ENCODE peak calls at places on chromosomes 12 and 14, in nine cellular contexts. G, Z, E, R, F, T, V, J and O are unnamed samples.
A peak's percentile ranks its signal among the peaks of the same experiment; 100 is the strongest.

GRCh38 chr12:3315201-3315661 is 175.8 kb upstream of the PRMT8 start:
- DNase-seq in G (no peak), E (no peak), J (peak; percentile 80), Z (no peak), V (peak; percentile 43), F (no peak), R (peak; percentile 95), T (no peak), O (peak; percentile 79)

GRCh38 chr12:58566599-58566998 is 353.7 kb downstream of the LRIG3 start:
- DNase-seq in G (no peak), F (peak; percentile 31), Z (no peak), R (no peak), V (no peak), T (no peak), E (no peak), J (peak; percentile 11), O (no peak)

GRCh38 chr12:14261096-14261495 is 104.4 kb upstream of the ATF7IP start:
- DNase-seq in J (no peak), R (no peak), G (no peak), F (no peak), Z (no peak), T (no peak), E (no peak), V (no peak), O (peak; percentile 26)

GRCh38 chr14:74255281-74255680 is 16.0 kb downstream of the VSX2 start:
- DNase-seq in E (no peak), J (no peak), G (no peak), Z (no peak), R (no peak), V (no peak), T (no peak), F (no peak), O (no peak)

GRCh38 chr12:87157791-87158190 is 871.4 kb downstream of the C12orf50 start:
- DNase-seq in G (no peak), E (no peak), F (peak; percentile 90), V (peak; percentile 96), R (no peak), Z (no peak), T (no peak), J (peak; percentile 99), O (no peak)

GRCh38 chr12:110658242-110658641 is 30.7 kb downstream of the HVCN1 start:
- DNase-seq in V (no peak), E (no peak), Z (no peak), J (no peak), R (no peak), G (no peak), F (no peak), T (no peak), O (no peak)

GRCh38 chr14:93778856-93779629 is 9.2 kb downstream of the PRIMA1 start:
- DNase-seq in T (no peak), V (no peak), G (no peak), Z (no peak), R (no peak), E (no peak), F (no peak), J (no peak), O (no peak)

GRCh38 chr12:130617219-130617618 is 98.9 kb downstream of the RIMBP2 start:
- DNase-seq in V (no peak), Z (no peak), E (no peak), T (no peak), J (no peak), G (no peak), F (no peak), R (no peak), O (no peak)

GRCh38 chr14:23387916-23388882 is 11.4 kb downstream of the CMTM5 start:
- DNase-seq in G (no peak), T (no peak), R (no peak), F (no peak), E (no peak), Z (no peak), J (no peak), V (no peak), O (no peak)

GRCh38 chr12:144650-145284 is 69.2 kb downstream of the SLC6A12 start:
- DNase-seq in F (no peak), V (no peak), R (no peak), E (no peak), Z (no peak), J (no peak), G (no peak), T (no peak), O (no peak)

GRCh38 chr14:106657460-106657859 is 1131.1 kb downstream of the TMEM121 start:
- DNase-seq in R (no peak), J (no peak), V (no peak), F (no peak), G (peak; percentile 17), T (no peak), Z (peak; percentile 52), E (no peak), O (no peak)

GRCh38 chr12:74337951-74338350 is 199.7 kb upstream of the ATXN7L3B start:
- DNase-seq in G (no peak), Z (no peak), V (peak; percentile 65), F (peak; percentile 28), J (peak; percentile 54), E (no peak), R (no peak), T (peak; percentile 15), O (no peak)

GRCh38 chr12:116358850-116359761 is 81.6 kb upstream of the MED13L start:
- DNase-seq in T (no peak), V (peak; percentile 98), J (peak; percentile 97), F (peak; percentile 99), R (no peak), E (peak; percentile 49), G (peak; percentile 75), Z (peak; percentile 74), O (peak; percentile 95)

GRCh38 chr14:103316723-103317122 is 17.3 kb upstream of the EIF5 start:
- DNase-seq in G (no peak), V (no peak), R (no peak), T (no peak), J (no peak), Z (no peak), E (no peak), F (no peak), O (no peak)

GRCh38 chr12:20588057-20588456 is 107.1 kb upstream of the SLCO1C1 start:
- DNase-seq in J (no peak), R (peak; percentile 13), V (no peak), F (peak; percentile 31), E (no peak), Z (no peak), G (no peak), T (no peak), O (no peak)

GRCh38 chr14:24365600-24366374 is 2.2 kb upstream of the NFATC4 start:
- DNase-seq in F (peak; percentile 96), R (peak; percentile 56), T (peak; percentile 62), G (peak; percentile 74), Z (peak; percentile 61), E (peak; percentile 43), J (peak; percentile 96), V (peak; percentile 97), O (peak; percentile 87)

GRCh38 chr12:68998036-68998435 is 65.1 kb upstream of the CPM start:
- DNase-seq in J (no peak), F (no peak), E (no peak), T (no peak), R (no peak), V (no peak), G (no peak), Z (no peak), O (no peak)

GRCh38 chr14:64942531-64943111 is at the start of gene GPX2:
- DNase-seq in V (no peak), J (no peak), R (peak; percentile 97), F (no peak), E (no peak), T (peak; percentile 32), Z (no peak), G (no peak), O (no peak)

GRCh38 chr12:503111-503761 is 43.5 kb downstream of the B4GALNT3 start:
- DNase-seq in J (no peak), G (no peak), Z (no peak), T (peak; percentile 92), R (no peak), F (no peak), V (peak; percentile 20), E (no peak), O (peak; percentile 16)

GRCh38 chr12:112182499-112182898 is 57.1 kb downstream of the TRAFD1 start:
- DNase-seq in Z (no peak), E (no peak), G (no peak), R (no peak), T (no peak), V (peak; percentile 75), J (no peak), F (peak; percentile 49), O (no peak)

GRCh38 chr14:51337520-51337919 is 97.5 kb downstream of the TMX1 start:
- DNase-seq in Z (no peak), G (no peak), V (no peak), F (no peak), R (no peak), T (peak; percentile 66), E (no peak), J (no peak), O (no peak)

GRCh38 chr12:111413442-111414086 is 7.8 kb downstream of the SH2B3 start:
- DNase-seq in Z (no peak), R (no peak), F (peak; percentile 45), E (no peak), J (peak; percentile 57), T (no peak), V (peak; percentile 62), G (no peak), O (peak; percentile 29)

GRCh38 chr12:26749781-26750180 is 83.2 kb downstream of the ITPR2 start:
- DNase-seq in T (no peak), R (no peak), F (no peak), V (no peak), E (no peak), Z (no peak), G (peak; percentile 32), J (no peak), O (no peak)

GRCh38 chr12:112992541-112993398 is 14.5 kb downstream of the OAS2 start:
- DNase-seq in E (peak; percentile 25), V (peak; percentile 81), T (peak; percentile 41), R (peak; percentile 33), G (peak; percentile 64), F (peak; percentile 78), Z (peak; percentile 39), J (peak; percentile 76), O (peak; percentile 25)